ENCODE peak calls at places on chromosomes 12 and 14, in ten cellular contexts. K is glutamatergic neuron, W is GM12865, Y is Calu3, G is breast epithelium, P is stomach, T is progenitor cell of endocrine pancreas, D is MM.1S, R is neural crest cell, B is GM20000. C is an unnamed sample.
A peak's percentile ranks its signal among the peaks of the same experiment; 100 is the strongest.

GRCh38 chr12:34597548-34598351 is 575.5 kb downstream of the ALG10 start:
- DNase-seq in K (no peak), W (no peak), Y (no peak), G (no peak), P (peak; percentile 19), T (no peak), D (no peak), R (no peak), B (peak; percentile 0), C (no peak)

GRCh38 chr12:570949-571794 is 92.1 kb downstream of the NINJ2 start:
- DNase-seq in K (no peak), W (no peak), Y (peak; percentile 29), G (peak; percentile 78), P (peak; percentile 83), T (no peak), D (no peak), R (no peak), B (no peak), C (peak; percentile 81)

GRCh38 chr14:68814376-68815287 is 21.8 kb upstream of the ZFP36L1 start:
- DNase-seq in K (no peak), W (peak; percentile 82), Y (peak; percentile 84), G (peak; percentile 36), P (no peak), T (no peak), D (no peak), R (peak; percentile 48), B (peak; percentile 86), C (no peak)

GRCh38 chr12:104573-105081 is 38.1 kb downstream of the IQSEC3 start:
- DNase-seq in K (no peak), W (no peak), Y (no peak), G (no peak), P (no peak), T (peak; percentile 58), D (no peak), R (no peak), B (no peak), C (no peak)

GRCh38 chr14:101915871-101916815 is 48.2 kb upstream of the DYNC1H1 start:
- DNase-seq in K (no peak), W (no peak), Y (no peak), G (no peak), P (no peak), T (no peak), D (no peak), R (no peak), B (no peak), C (no peak)

GRCh38 chr12:20434993-20435392 is 66.7 kb downstream of the PDE3A start:
- DNase-seq in K (no peak), W (no peak), Y (no peak), G (no peak), P (no peak), T (no peak), D (no peak), R (no peak), B (no peak), C (no peak)

GRCh38 chr12:43370299-43370698 is 181.7 kb downstream of the ADAMTS20 start:
- DNase-seq in K (no peak), W (no peak), Y (peak; percentile 10), G (no peak), P (no peak), T (no peak), D (no peak), R (no peak), B (no peak), C (no peak)

GRCh38 chr12:13062669-13063068 is 18.5 kb downstream of the FAM234B start:
- DNase-seq in K (no peak), W (no peak), Y (no peak), G (no peak), P (no peak), T (no peak), D (no peak), R (no peak), B (no peak), C (no peak)

GRCh38 chr12:1914116-1914911 is 4.1 kb downstream of the CACNA2D4 start:
- DNase-seq in K (peak; percentile 8), W (no peak), Y (no peak), G (peak; percentile 5), P (peak; percentile 20), T (peak; percentile 9), D (no peak), R (peak; percentile 0), B (peak; percentile 7), C (no peak)

GRCh38 chr14:77243853-77244252 is 27.2 kb downstream of the NGB start:
- DNase-seq in K (no peak), W (peak; percentile 8), Y (no peak), G (no peak), P (no peak), T (no peak), D (no peak), R (no peak), B (no peak), C (no peak)

DNA sequence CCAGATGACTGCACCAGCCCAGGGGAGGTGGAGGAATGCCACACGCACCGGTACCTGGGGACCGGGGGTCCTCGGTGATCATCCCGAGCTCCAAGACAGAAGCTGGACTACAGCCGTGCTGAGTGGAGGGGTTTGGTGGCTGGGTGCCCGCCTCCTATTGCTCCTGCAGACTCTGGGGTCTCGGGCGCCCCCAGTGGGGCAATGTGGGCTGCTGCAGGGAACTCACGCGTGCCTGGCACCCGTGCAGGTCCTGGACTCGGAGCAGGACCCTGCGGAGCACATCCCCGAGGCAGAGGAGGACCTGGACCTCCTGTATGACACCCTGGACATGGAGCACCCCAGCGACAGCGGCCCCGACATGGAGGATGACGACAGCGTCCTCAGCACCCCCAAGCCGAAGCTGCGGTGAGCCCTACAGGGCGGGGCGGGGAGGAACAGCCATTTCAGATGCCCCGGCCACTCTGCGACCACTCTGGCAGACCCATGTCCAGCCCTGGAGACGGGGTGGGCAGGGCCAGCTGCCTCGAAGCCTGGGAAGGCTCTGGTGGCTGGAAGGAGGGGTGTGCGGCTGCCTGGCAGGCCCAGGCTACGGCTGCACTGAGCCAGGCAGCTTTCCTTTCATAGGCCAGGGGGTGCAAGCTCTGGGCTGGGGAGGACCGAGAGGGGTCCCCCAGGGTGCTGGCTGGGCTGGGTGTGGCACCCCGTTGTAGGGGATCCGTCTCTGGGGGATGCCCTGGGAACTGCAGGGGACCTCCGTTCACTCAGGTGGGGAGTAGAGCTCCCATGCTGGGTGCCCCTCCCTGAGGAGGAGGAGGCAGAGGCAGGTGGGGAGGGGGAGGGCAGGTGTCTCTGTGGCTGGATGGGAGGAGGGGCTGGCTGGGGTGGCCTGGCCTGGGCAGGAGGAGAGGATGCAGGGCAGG is 21.6 kb upstream of the TEX22 start:
- DNase-seq in K (no peak), W (no peak), Y (no peak), G (no peak), P (no peak), T (no peak), D (no peak), R (no peak), B (no peak), C (no peak)
- TF ChIP-seq CTCF in K (no peak), W (no peak), Y (no peak), G (no peak), P (no peak), T (no peak), D (no peak), R (no peak), B (no peak), C (no peak)

DNA sequence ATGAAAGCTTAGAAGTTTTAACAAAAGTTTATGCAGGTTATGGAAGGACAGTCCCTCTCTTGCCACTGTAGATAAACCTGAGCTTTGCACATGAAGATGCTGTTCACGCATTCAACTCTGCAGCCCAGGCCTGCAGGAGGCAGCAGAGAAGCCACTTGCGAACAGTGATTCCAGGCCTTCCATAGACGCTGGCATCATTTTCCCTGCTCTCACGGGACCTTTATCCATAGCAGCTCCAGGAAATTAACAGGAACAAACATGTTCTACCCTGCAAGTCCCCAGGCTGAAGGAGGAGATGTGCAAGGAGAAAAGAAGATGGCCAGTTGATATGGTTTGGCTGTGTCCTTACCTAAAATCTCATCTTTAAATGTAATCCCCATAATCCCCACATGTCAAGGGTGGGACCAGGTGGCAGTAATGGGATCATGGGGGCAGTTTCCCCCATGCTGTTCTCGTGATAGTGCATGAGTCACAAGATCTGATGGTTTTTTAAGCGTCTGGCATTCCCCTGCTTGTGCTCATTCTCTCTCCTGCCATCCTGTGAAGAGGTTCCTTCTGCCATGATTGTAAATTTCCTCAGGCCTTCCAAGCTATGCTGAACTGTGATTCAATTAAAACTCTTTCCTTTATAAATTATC is 2.0 kb downstream of the ERP27 start:
- DNase-seq in K (peak; percentile 67), W (no peak), Y (no peak), G (no peak), P (no peak), T (no peak), D (no peak), R (no peak), B (no peak), C (no peak)
- TF ChIP-seq CTCF in K (peak; percentile 8), W (peak; percentile 22), Y (no peak), G (no peak), P (no peak), T (no peak), D (peak; percentile 43), R (peak; percentile 32), B (peak; percentile 10), C (no peak)

GRCh38 chr12:49716546-49716945 is 9.3 kb upstream of the FMNL3 start:
- DNase-seq in K (no peak), W (peak; percentile 56), Y (no peak), G (no peak), P (no peak), T (no peak), D (no peak), R (no peak), B (peak; percentile 49), C (no peak)

GRCh38 chr12:49720214-49720613 is 13.0 kb upstream of the FMNL3 start:
- DNase-seq in K (no peak), W (no peak), Y (no peak), G (no peak), P (no peak), T (no peak), D (no peak), R (no peak), B (no peak), C (no peak)
- TF ChIP-seq CTCF in K (no peak), W (peak; percentile 10), Y (no peak), G (no peak), P (no peak), T (no peak), D (no peak), R (no peak), B (no peak), C (no peak)

GRCh38 chr14:65854215-65854614 is 441.7 kb downstream of the FUT8 start:
- DNase-seq in K (no peak), W (no peak), Y (no peak), G (no peak), P (peak; percentile 48), T (no peak), D (no peak), R (no peak), B (no peak), C (peak; percentile 30)

GRCh38 chr14:65852689-65853088 is 440.2 kb downstream of the FUT8 start:
- DNase-seq in K (no peak), W (no peak), Y (no peak), G (no peak), P (no peak), T (no peak), D (no peak), R (no peak), B (no peak), C (no peak)

GRCh38 chr14:65849558-65849957 is 437.0 kb downstream of the FUT8 start:
- DNase-seq in K (no peak), W (no peak), Y (no peak), G (no peak), P (no peak), T (no peak), D (no peak), R (no peak), B (no peak), C (no peak)

GRCh38 chr14:65850429-65851145 is 438.1 kb downstream of the FUT8 start:
- DNase-seq in K (no peak), W (peak; percentile 10), Y (no peak), G (no peak), P (no peak), T (no peak), D (peak; percentile 64), R (no peak), B (no peak), C (no peak)

GRCh38 chr14:65853407-65853955 is 441.0 kb downstream of the FUT8 start:
- DNase-seq in K (no peak), W (no peak), Y (no peak), G (no peak), P (no peak), T (no peak), D (no peak), R (no peak), B (no peak), C (no peak)
- TF ChIP-seq CTCF in K (no peak), W (no peak), Y (no peak), G (no peak), P (no peak), T (no peak), D (no peak), R (no peak), B (no peak), C (no peak)